ENCODE peak calls at places on chromosomes 6 and 20, in six cellular contexts. A is body of pancreas; T is HEK293T; Z is NCI-H1436; K is effector CD4-positive, alpha-beta T cell; Y is PC-9. I is an unnamed sample.

GRCh38 chr6:24492475-24492874 is 2.3 kb upstream of the ALDH5A1 start:
- DNase-seq in A (peak), T (peak), Z (no peak), K (no peak), Y (no peak), I (peak)

GRCh38 chr6:53359843-53360834 is 11.4 kb upstream of the ELOVL5 start:
- DNase-seq in A (no peak), T (no peak), Z (no peak), K (no peak), Y (peak), I (peak)

GRCh38 chr6:105136433-105137350 is 43.1 kb downstream of the POPDC3 start:
- DNase-seq in A (peak), T (peak), Z (peak), K (no peak), Y (peak), I (peak)

GRCh38 chr6:55578537-55579363 is at the start of gene HMGCLL1:
- DNase-seq in A (peak), T (peak), Z (no peak), K (no peak), Y (peak), I (peak)

GRCh38 chr20:51532577-51533191 is 9.8 kb downstream of the NFATC2 start:
- DNase-seq in A (peak), T (no peak), Z (no peak), K (no peak), Y (peak), I (peak)

GRCh38 chr6:123965894-123966293 is 162.2 kb downstream of the NKAIN2 start:
- DNase-seq in A (no peak), T (peak), Z (no peak), K (no peak), Y (no peak), I (no peak)

GRCh38 chr20:50014570-50015562 is 32.1 kb downstream of the SNAI1 start:
- DNase-seq in A (no peak), T (no peak), Z (no peak), K (no peak), Y (no peak), I (no peak)

GRCh38 chr20:57999465-58000111 is 228.9 kb downstream of the ANKRD60 start:
- DNase-seq in A (peak), T (no peak), Z (no peak), K (no peak), Y (no peak), I (no peak)

GRCh38 chr6:85111481-85112001 is 338.3 kb upstream of the NT5E start:
- DNase-seq in A (no peak), T (no peak), Z (no peak), K (no peak), Y (no peak), I (no peak)

GRCh38 chr6:108697646-108698161 is 137.0 kb downstream of the FOXO3 start:
- DNase-seq in A (no peak), T (no peak), Z (no peak), K (no peak), Y (no peak), I (no peak)

GRCh38 chr6:169510871-169511270 is 191.0 kb downstream of the WDR27 start:
- DNase-seq in A (no peak), T (no peak), Z (no peak), K (no peak), Y (no peak), I (no peak)

GRCh38 chr20:60572991-60573390 is 614.8 kb downstream of the CDH26 start:
- DNase-seq in A (no peak), T (no peak), Z (no peak), K (no peak), Y (no peak), I (no peak)

GRCh38 chr6:169915769-169916550 is 164.5 kb downstream of the ERMARD start:
- DNase-seq in A (no peak), T (no peak), Z (no peak), K (no peak), Y (no peak), I (no peak)

GRCh38 chr20:38617011-38617829 is 15.6 kb downstream of the ARHGAP40 start:
- DNase-seq in A (no peak), T (no peak), Z (no peak), K (no peak), Y (peak), I (no peak)

GRCh38 chr6:105259912-105260889 is 80.4 kb upstream of the POPDC3 start:
- DNase-seq in A (no peak), T (no peak), Z (peak), K (no peak), Y (no peak), I (no peak)

GRCh38 chr20:62918137-62918536 is 8.2 kb downstream of the DIDO1 start:
- DNase-seq in A (no peak), T (no peak), Z (no peak), K (no peak), Y (no peak), I (no peak)

GRCh38 chr20:47502271-47502730 is 614 bp downstream of the NCOA3 start:
- DNase-seq in A (peak), T (no peak), Z (no peak), K (peak), Y (peak), I (peak)